ENCODE peak calls at places on chromosome 13, in six cellular contexts. One of them, this sample, is unnamed.

GRCh38 chr13:48232420-48233096 is 448 bp upstream of the ITM2B start:
- DNase-seq in HuH-7: no peak
- DNase-seq in activated CD8-positive, alpha-beta T cell treated with anti-CD3 and anti-CD28 coated beads, Interleukin-2, amount 10 ng/mL, durations not matched to agents 7 days and 5 days: no peak
- DNase-seq in CD4-positive, alpha-beta memory T cell: no peak
- DNase-seq in CD8-positive, alpha-beta memory T cell: no peak
- DNase-seq in HuH-7.5: no peak
- DNase-seq in this sample: peak

GRCh38 chr13:19713186-19713965 is 69.4 kb downstream of the PSPC1 start:
- DNase-seq in CD4-positive, alpha-beta memory T cell: no peak
- DNase-seq in HuH-7: no peak
- DNase-seq in CD8-positive, alpha-beta memory T cell: no peak
- DNase-seq in activated CD8-positive, alpha-beta T cell treated with anti-CD3 and anti-CD28 coated beads, Interleukin-2, amount 10 ng/mL, durations not matched to agents 7 days and 5 days: no peak
- DNase-seq in HuH-7.5: no peak
- DNase-seq in this sample: no peak

GRCh38 chr13:77779461-77780272 is 82.2 kb downstream of the SLAIN1 start:
- DNase-seq in activated CD8-positive, alpha-beta T cell treated with anti-CD3 and anti-CD28 coated beads, Interleukin-2, amount 10 ng/mL, durations not matched to agents 7 days and 5 days: peak
- DNase-seq in CD8-positive, alpha-beta memory T cell: peak
- DNase-seq in CD4-positive, alpha-beta memory T cell: peak
- DNase-seq in HuH-7: no peak
- DNase-seq in HuH-7.5: no peak
- DNase-seq in this sample: no peak

GRCh38 chr13:39781381-39781780 is 125.9 kb downstream of the COG6 start:
- DNase-seq in CD8-positive, alpha-beta memory T cell: no peak
- DNase-seq in activated CD8-positive, alpha-beta T cell treated with anti-CD3 and anti-CD28 coated beads, Interleukin-2, amount 10 ng/mL, durations not matched to agents 7 days and 5 days: no peak
- DNase-seq in HuH-7.5: no peak
- DNase-seq in HuH-7: no peak
- DNase-seq in CD4-positive, alpha-beta memory T cell: no peak
- DNase-seq in this sample: no peak

GRCh38 chr13:51519839-51520238 is 64.4 kb upstream of the WDFY2 start:
- DNase-seq in HuH-7.5: no peak
- DNase-seq in activated CD8-positive, alpha-beta T cell treated with anti-CD3 and anti-CD28 coated beads, Interleukin-2, amount 10 ng/mL, durations not matched to agents 7 days and 5 days: no peak
- DNase-seq in CD4-positive, alpha-beta memory T cell: no peak
- DNase-seq in HuH-7: no peak
- DNase-seq in CD8-positive, alpha-beta memory T cell: no peak
- DNase-seq in this sample: no peak

GRCh38 chr13:103803349-103803748 is 737.1 kb upstream of the SLC10A2 start:
- DNase-seq in CD8-positive, alpha-beta memory T cell: no peak
- DNase-seq in HuH-7: no peak
- DNase-seq in activated CD8-positive, alpha-beta T cell treated with anti-CD3 and anti-CD28 coated beads, Interleukin-2, amount 10 ng/mL, durations not matched to agents 7 days and 5 days: no peak
- DNase-seq in HuH-7.5: no peak
- DNase-seq in CD4-positive, alpha-beta memory T cell: no peak
- DNase-seq in this sample: no peak

GRCh38 chr13:46753137-46753536 is 43.8 kb downstream of the ESD start:
- DNase-seq in HuH-7: no peak
- DNase-seq in CD4-positive, alpha-beta memory T cell: no peak
- DNase-seq in HuH-7.5: no peak
- DNase-seq in CD8-positive, alpha-beta memory T cell: no peak
- DNase-seq in activated CD8-positive, alpha-beta T cell treated with anti-CD3 and anti-CD28 coated beads, Interleukin-2, amount 10 ng/mL, durations not matched to agents 7 days and 5 days: no peak
- DNase-seq in this sample: no peak

GRCh38 chr13:39874331-39875055 is 219.0 kb downstream of the COG6 start:
- DNase-seq in HuH-7.5: no peak
- DNase-seq in CD4-positive, alpha-beta memory T cell: no peak
- DNase-seq in HuH-7: no peak
- DNase-seq in activated CD8-positive, alpha-beta T cell treated with anti-CD3 and anti-CD28 coated beads, Interleukin-2, amount 10 ng/mL, durations not matched to agents 7 days and 5 days: no peak
- DNase-seq in CD8-positive, alpha-beta memory T cell: no peak
- DNase-seq in this sample: no peak

GRCh38 chr13:29679357-29680050 is 84.0 kb upstream of the SLC7A1 start:
- DNase-seq in HuH-7.5: no peak
- DNase-seq in CD4-positive, alpha-beta memory T cell: no peak
- DNase-seq in CD8-positive, alpha-beta memory T cell: no peak
- DNase-seq in HuH-7: no peak
- DNase-seq in activated CD8-positive, alpha-beta T cell treated with anti-CD3 and anti-CD28 coated beads, Interleukin-2, amount 10 ng/mL, durations not matched to agents 7 days and 5 days: no peak
- DNase-seq in this sample: no peak

GRCh38 chr13:19581675-19582074 is 20.3 kb upstream of the TPTE2 start:
- DNase-seq in HuH-7.5: no peak
- DNase-seq in HuH-7: no peak
- DNase-seq in CD8-positive, alpha-beta memory T cell: no peak
- DNase-seq in activated CD8-positive, alpha-beta T cell treated with anti-CD3 and anti-CD28 coated beads, Interleukin-2, amount 10 ng/mL, durations not matched to agents 7 days and 5 days: no peak
- DNase-seq in CD4-positive, alpha-beta memory T cell: no peak
- DNase-seq in this sample: no peak

This sample was measured in vagina.